ENCODE peak calls at places on chromosomes 6 and 20, in five cellular contexts. P is endothelial cell of umbilical vein, V is fibroblast of lung, G is astrocyte of the spinal cord, S is BJ. B is an unnamed sample.

GRCh38 chr6:35049885-35050284 is 91.3 kb downstream of the TCP11 start:
- DNase-seq in P (no peak), V (peak), G (peak), S (peak), B (peak)

GRCh38 chr20:60316759-60317158 is 358.5 kb downstream of the CDH26 start:
- DNase-seq in P (no peak), V (no peak), G (no peak), S (no peak), B (no peak)

GRCh38 chr20:47233333-47234188 is 122.9 kb downstream of the ZMYND8 start:
- DNase-seq in P (no peak), V (peak), G (peak), S (peak), B (no peak)

GRCh38 chr6:36514554-36515456 is 32.5 kb downstream of the STK38 start:
- DNase-seq in P (no peak), V (no peak), G (no peak), S (no peak), B (no peak)

GRCh38 chr20:13221313-13221672 is 219 bp downstream of the ISM1 start:
- DNase-seq in P (no peak), V (no peak), G (no peak), S (no peak), B (no peak)

GRCh38 chr6:24387818-24388217 is 14.9 kb upstream of the MRS2 start:
- DNase-seq in P (no peak), V (no peak), G (no peak), S (no peak), B (no peak)

GRCh38 chr6:137200288-137200687 is 18.9 kb downstream of the IFNGR1 start:
- DNase-seq in P (no peak), V (no peak), G (no peak), S (no peak), B (no peak)

GRCh38 chr6:130513770-130514169 is 148.0 kb downstream of the TMEM200A start:
- DNase-seq in P (no peak), V (peak), G (peak), S (no peak), B (peak)

GRCh38 chr20:1324598-1325172 is 4.3 kb downstream of the SDCBP2 start:
- DNase-seq in P (peak), V (peak), G (peak), S (no peak), B (peak)

GRCh38 chr6:118297821-118298220 is 250.3 kb upstream of the PLN start:
- DNase-seq in P (no peak), V (peak), G (no peak), S (no peak), B (no peak)

GRCh38 chr6:71107935-71108420 is 151.1 kb upstream of the B3GAT2 start:
- DNase-seq in P (peak), V (peak), G (peak), S (peak), B (peak)

GRCh38 chr6:158972241-158973233 is 27.5 kb downstream of the RSPH3 start:
- DNase-seq in P (peak), V (peak), G (peak), S (peak), B (peak)

GRCh38 chr20:3808141-3808479 is 12.0 kb downstream of the CDC25B start:
- DNase-seq in P (peak), V (peak), G (peak), S (peak), B (peak)

GRCh38 chr6:85049282-85049681 is 284.9 kb upstream of the TBX18 start:
- DNase-seq in P (peak), V (no peak), G (no peak), S (no peak), B (peak)

GRCh38 chr6:159915397-159915796 is 24.6 kb downstream of the MAS1 start:
- DNase-seq in P (no peak), V (no peak), G (no peak), S (no peak), B (no peak)

GRCh38 chr6:82237013-82237412 is 10.5 kb downstream of the IBTK start:
- DNase-seq in P (peak), V (peak), G (peak), S (no peak), B (peak)

GRCh38 chr6:137697267-137697938 is 169.7 kb upstream of the TNFAIP3 start:
- DNase-seq in P (peak), V (peak), G (peak), S (no peak), B (peak)

GRCh38 chr6:25963426-25964123 is 973 bp downstream of the TRIM38 start:
- DNase-seq in P (peak), V (peak), G (no peak), S (no peak), B (peak)

GRCh38 chr20:38337561-38338140 is 8.6 kb upstream of the LBP start:
- DNase-seq in P (no peak), V (no peak), G (no peak), S (no peak), B (peak)

GRCh38 chr6:11277275-11278206 is 45.1 kb upstream of the NEDD9 start:
- DNase-seq in P (peak), V (peak), G (peak), S (peak), B (peak)

GRCh38 chr20:3937618-3938017 is 48.4 kb downstream of the PANK2 start:
- DNase-seq in P (no peak), V (no peak), G (no peak), S (no peak), B (no peak)

GRCh38 chr20:32763202-32763999 is 1.2 kb downstream of the DNMT3B start:
- DNase-seq in P (no peak), V (no peak), G (no peak), S (no peak), B (no peak)

DNA sequence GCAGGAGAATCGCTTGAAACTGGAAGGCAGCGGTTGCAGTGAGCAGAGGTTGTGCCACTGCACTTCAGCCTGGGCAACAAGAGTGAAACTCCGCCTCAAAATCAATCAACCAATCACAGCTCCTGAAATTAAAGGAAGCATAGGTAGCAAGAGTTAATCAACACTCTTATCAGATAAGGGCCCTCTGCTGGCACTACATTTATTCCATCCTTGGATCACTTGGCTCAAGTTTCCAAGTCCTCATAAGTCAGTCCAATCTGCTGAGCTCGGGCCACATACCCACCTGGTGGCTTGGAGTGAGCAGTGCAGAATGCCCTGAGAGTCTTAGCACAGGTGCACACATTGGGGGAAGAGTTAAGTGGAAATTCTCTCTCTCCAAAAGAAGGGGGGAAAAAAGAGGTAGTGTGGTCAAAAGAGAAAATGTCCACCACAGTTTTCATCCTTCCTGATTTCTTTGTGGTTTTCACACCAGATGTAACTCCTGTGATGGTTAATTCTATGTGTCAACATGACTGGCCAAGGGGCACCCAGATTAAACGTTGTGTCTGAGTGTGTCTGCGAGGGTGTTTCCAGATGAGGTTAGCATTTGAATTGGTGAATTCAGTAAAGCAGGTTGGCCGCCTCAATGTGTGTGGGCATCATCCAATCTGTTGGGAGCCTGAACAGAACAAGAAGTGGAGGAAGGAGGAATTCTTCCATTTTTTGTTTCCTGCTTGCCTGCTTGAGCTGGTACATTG is 14.2 kb upstream of the FAM8A1 start:
- DNase-seq in P (peak), V (no peak), G (no peak), S (no peak), B (no peak)
- TF ChIP-seq CTCF in P (peak), V (no peak), G (peak), S (no peak), B (peak)

DNA sequence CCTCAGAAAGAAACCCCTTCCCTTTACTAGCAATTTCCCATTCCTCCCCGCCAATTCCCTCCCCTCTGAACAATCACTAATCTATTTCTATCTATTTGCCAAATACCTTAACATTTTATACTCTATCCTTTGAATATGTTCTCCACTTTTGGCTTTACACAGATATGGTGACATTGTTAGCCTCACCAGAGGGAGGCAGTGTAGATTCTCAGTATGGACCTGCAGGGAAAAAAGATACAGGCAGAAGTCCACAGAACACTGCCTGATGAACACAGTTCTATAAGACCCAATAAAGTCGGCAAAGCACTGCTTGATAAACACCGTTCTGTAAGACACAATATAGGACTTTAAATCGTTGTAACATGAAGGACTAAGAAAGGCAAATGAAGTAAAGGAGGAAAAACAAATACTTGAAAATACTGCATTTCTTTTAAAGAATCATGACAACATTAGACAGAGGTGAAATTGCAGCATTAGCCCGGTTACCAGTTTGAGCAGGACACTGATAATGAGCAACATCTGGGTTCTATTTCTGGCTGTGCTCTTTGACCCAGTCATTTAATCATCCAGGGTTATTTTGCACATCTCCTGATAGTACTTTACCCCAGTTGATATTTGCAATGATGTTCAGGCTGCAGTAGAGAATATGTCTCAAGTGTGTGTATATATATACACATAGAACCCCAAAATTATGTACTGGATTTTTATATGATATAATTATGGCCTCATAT is 296.8 kb downstream of the UTRN start:
- DNase-seq in P (peak), V (peak), G (peak), S (no peak), B (peak)
- H3K4me3 ChIP-seq in P (no peak), V (no peak), G (no peak), S (no peak), B (no peak)

GRCh38 chr6:112367655-112368054 is 20.5 kb downstream of the RFPL4B start:
- DNase-seq in P (no peak), V (no peak), G (no peak), S (no peak), B (no peak)

GRCh38 chr6:112366695-112367546 is 19.8 kb downstream of the RFPL4B start:
- DNase-seq in P (no peak), V (no peak), G (no peak), S (no peak), B (no peak)

GRCh38 chr6:112370946-112371345 is 23.8 kb downstream of the RFPL4B start:
- DNase-seq in P (no peak), V (no peak), G (no peak), S (no peak), B (no peak)

GRCh38 chr6:112372213-112372806 is 25.2 kb downstream of the RFPL4B start:
- DNase-seq in P (peak), V (peak), G (peak), S (no peak), B (peak)
- TF ChIP-seq CTCF in P (peak), V (peak), G (peak), S (peak), B (peak)

GRCh38 chr20:24046905-24047304 is 58.3 kb upstream of the GGTLC1 start:
- DNase-seq in P (no peak), V (no peak), G (no peak), S (no peak), B (peak)

GRCh38 chr20:24039196-24039595 is 50.6 kb upstream of the GGTLC1 start:
- DNase-seq in P (no peak), V (no peak), G (no peak), S (no peak), B (no peak)

GRCh38 chr20:24045621-24046020 is 57.0 kb upstream of the GGTLC1 start:
- DNase-seq in P (no peak), V (no peak), G (no peak), S (no peak), B (no peak)

GRCh38 chr20:24040896-24041459 is 52.4 kb upstream of the GGTLC1 start:
- DNase-seq in P (no peak), V (no peak), G (no peak), S (no peak), B (no peak)
- H3K4me3 ChIP-seq in P (no peak), V (no peak), G (no peak), S (no peak), B (no peak)

GRCh38 chr20:54681869-54682268 is 206.5 kb downstream of the DOK5 start:
- DNase-seq in P (no peak), V (no peak), G (no peak), S (no peak), B (no peak)

GRCh38 chr20:54680439-54680838 is 205.0 kb downstream of the DOK5 start:
- DNase-seq in P (no peak), V (no peak), G (no peak), S (no peak), B (no peak)

DNA sequence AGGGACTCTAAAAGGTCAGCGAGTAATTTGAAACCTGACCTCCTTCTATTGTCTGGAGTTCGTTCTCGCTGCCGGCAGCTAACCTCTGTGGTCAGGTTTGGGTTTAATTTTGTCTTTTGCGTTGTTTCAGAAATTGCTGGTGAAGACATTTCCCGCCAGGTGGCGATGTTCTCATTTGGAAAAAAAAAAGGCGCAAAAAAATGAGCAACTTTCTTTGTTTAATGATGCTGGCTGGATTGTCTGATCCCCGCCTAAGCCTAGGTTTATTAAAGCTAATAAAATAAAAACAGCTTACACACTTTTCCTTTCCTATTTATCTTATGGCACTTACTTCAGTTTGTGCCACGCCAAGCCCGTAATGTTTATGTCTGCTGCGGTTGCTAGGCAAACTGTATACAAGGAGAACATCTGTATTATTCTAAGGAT is 205.5 kb downstream of the DOK5 start:
- DNase-seq in P (peak), V (peak), G (peak), S (no peak), B (peak)
- TF ChIP-seq CTCF in P (peak), V (peak), G (peak), S (peak), B (peak)

GRCh38 chr6:110960014-110960390 is 1.5 kb downstream of the GTF3C6 start:
- DNase-seq in P (no peak), V (no peak), G (no peak), S (no peak), B (no peak)
- H3K4me3 ChIP-seq in P (no peak), V (no peak), G (no peak), S (no peak), B (no peak)

GRCh38 chr6:56282391-56282790 is 35.0 kb upstream of the COL21A1 start:
- DNase-seq in P (no peak), V (peak), G (no peak), S (no peak), B (no peak)
- TF ChIP-seq CTCF in P (no peak), V (no peak), G (no peak), S (no peak), B (no peak)

GRCh38 chr6:32411943-32412342 is 5.0 kb upstream of the BTNL2 start:
- DNase-seq in P (no peak), V (no peak), G (no peak), S (no peak), B (no peak)
- H3K4me3 ChIP-seq in P (no peak), V (no peak), G (no peak), S (no peak), B (no peak)